ENCODE peak calls at places on chromosome 22, in four cellular contexts. R, D, Z and J are unnamed samples.

GRCh38 chr22:45879552-45879949 is 97.4 kb downstream of the WNT7B start:
- DNase-seq in R (no peak), D (no peak), Z (no peak), J (no peak)

GRCh38 chr22:22450343-22450839 is 58.2 kb downstream of the ZNF280B start:
- DNase-seq in R (no peak), D (no peak), Z (peak), J (no peak)

GRCh38 chr22:39734866-39735265 is 158.7 kb downstream of the ENTHD1 start:
- DNase-seq in R (no peak), D (no peak), Z (no peak), J (no peak)

GRCh38 chr22:48397531-48398180 is 1430.0 kb downstream of the BRD1 start:
- DNase-seq in R (no peak), D (no peak), Z (no peak), J (no peak)

GRCh38 chr22:25402160-25402500 is 162.3 kb upstream of the GRK3 start:
- DNase-seq in R (no peak), D (no peak), Z (no peak), J (no peak)

GRCh38 chr22:27461470-27461869 is 340.1 kb downstream of the MN1 start:
- DNase-seq in R (no peak), D (no peak), Z (no peak), J (no peak)

GRCh38 chr22:19815093-19815822 is 39.4 kb downstream of the GNB1L start:
- DNase-seq in R (no peak), D (no peak), Z (no peak), J (no peak)

GRCh38 chr22:36328635-36329216 is 59.0 kb downstream of the MYH9 start:
- DNase-seq in R (no peak), D (peak), Z (no peak), J (no peak)

GRCh38 chr22:19098157-19098556 is 24.1 kb downstream of the DGCR2 start:
- DNase-seq in R (no peak), D (no peak), Z (no peak), J (no peak)

GRCh38 chr22:46879083-46879482 is 116.6 kb downstream of the TBC1D22A start:
- DNase-seq in R (no peak), D (no peak), Z (peak), J (no peak)

GRCh38 chr22:39084666-39085065 is 7.6 kb downstream of the APOBEC3G start:
- DNase-seq in R (no peak), D (no peak), Z (no peak), J (no peak)

GRCh38 chr22:44256860-44257560 is 55.7 kb downstream of the SHISAL1 start:
- DNase-seq in R (no peak), D (no peak), Z (no peak), J (no peak)

GRCh38 chr22:29310863-29311339 is 4.5 kb downstream of the GAS2L1 start:
- DNase-seq in R (peak), D (peak), Z (peak), J (no peak)

GRCh38 chr22:27697888-27698287 is 103.7 kb downstream of the MN1 start:
- DNase-seq in R (no peak), D (no peak), Z (no peak), J (no peak)

GRCh38 chr22:40635940-40636379 is 559 bp downstream of the MRTFA start:
- DNase-seq in R (no peak), D (no peak), Z (no peak), J (no peak)

GRCh38 chr22:30488121-30488520 is 16.3 kb upstream of the SEC14L3 start:
- DNase-seq in R (no peak), D (no peak), Z (no peak), J (no peak)

GRCh38 chr22:35728639-35729308 is 11.1 kb downstream of the APOL5 start:
- DNase-seq in R (no peak), D (no peak), Z (no peak), J (no peak)

GRCh38 chr22:46726066-46726985 is 11.7 kb downstream of the CERK start:
- DNase-seq in R (no peak), D (no peak), Z (no peak), J (no peak)

GRCh38 chr22:46045459-46046298 is 68.7 kb upstream of the WNT7B start:
- DNase-seq in R (no peak), D (peak), Z (peak), J (no peak)

GRCh38 chr22:24391836-24392217 is 35.6 kb upstream of the ADORA2A start:
- DNase-seq in R (no peak), D (no peak), Z (no peak), J (no peak)

GRCh38 chr22:39221999-39222686 is 22.6 kb downstream of the PDGFB start:
- DNase-seq in R (no peak), D (peak), Z (no peak), J (no peak)

GRCh38 chr22:20906387-20906767 is 10.8 kb upstream of the CRKL start:
- DNase-seq in R (no peak), D (no peak), Z (no peak), J (no peak)

GRCh38 chr22:19448076-19448607 is 631 bp upstream of the C22orf39 start:
- DNase-seq in R (peak), D (no peak), Z (no peak), J (peak)

GRCh38 chr22:47354668-47355387 is 592.4 kb downstream of the TBC1D22A start:
- DNase-seq in R (no peak), D (no peak), Z (no peak), J (no peak)

GRCh38 chr22:40383905-40384304 is 13.5 kb downstream of the SGSM3 start:
- DNase-seq in R (no peak), D (no peak), Z (no peak), J (no peak)

GRCh38 chr22:20979243-20979809 is 2.8 kb upstream of the LZTR1 start:
- DNase-seq in R (peak), D (peak), Z (no peak), J (peak)

GRCh38 chr22:21712751-21713427 is 22.7 kb downstream of the YPEL1 start:
- DNase-seq in R (peak), D (peak), Z (no peak), J (peak)

GRCh38 chr22:46754110-46754799 is 8.2 kb upstream of the TBC1D22A start:
- DNase-seq in R (peak), D (peak), Z (peak), J (no peak)

GRCh38 chr22:50139843-50140415 is 30.6 kb upstream of the PANX2 start:
- DNase-seq in R (no peak), D (no peak), Z (no peak), J (no peak)

GRCh38 chr22:48427731-48428211 is 1399.9 kb downstream of the BRD1 start:
- DNase-seq in R (no peak), D (no peak), Z (no peak), J (no peak)